ENCODE peak calls at places on chromosomes 16 and 17, in five cellular contexts. J is H9, S is hepatocyte, P is right lobe of liver, Z is A549. V is an unnamed sample.

GRCh38 chr16:3363793-3364192 is 8.1 kb downstream of the OR2C1 start:
- DNase-seq in J (no peak), S (no peak), P (no peak), Z (peak; percentile 37), V (no peak)

GRCh38 chr16:27314986-27315332 is 1.2 kb downstream of the IL4R start:
- DNase-seq in J (no peak), S (no peak), P (peak; percentile 55), Z (no peak), V (no peak)

GRCh38 chr17:62827722-62828498 is 19.8 kb upstream of the MARCHF10 start:
- DNase-seq in J (no peak), S (peak; percentile 20), P (no peak), Z (no peak), V (peak; percentile 34)

GRCh38 chr17:58187675-58188074 is 4.9 kb upstream of the EPX start:
- DNase-seq in J (no peak), S (no peak), P (no peak), Z (no peak), V (no peak)

GRCh38 chr17:42659079-42659931 is at the start of gene TUBG2:
- DNase-seq in J (peak; percentile 99), S (peak; percentile 95), P (peak; percentile 89), Z (peak; percentile 94), V (peak; percentile 85)

GRCh38 chr17:1776328-1776727 is 14.5 kb downstream of the SERPINF1 start:
- DNase-seq in J (no peak), S (no peak), P (no peak), Z (no peak), V (no peak)

GRCh38 chr17:28711723-28712036 is at the start of gene PROCA1:
- DNase-seq in J (no peak), S (peak; percentile 75), P (no peak), Z (no peak), V (no peak)

GRCh38 chr17:72661093-72661944 is 431.2 kb downstream of the SLC39A11 start:
- DNase-seq in J (no peak), S (peak; percentile 76), P (no peak), Z (no peak), V (no peak)

GRCh38 chr17:48856122-48856821 is 25.4 kb downstream of the CALCOCO2 start:
- DNase-seq in J (no peak), S (no peak), P (no peak), Z (no peak), V (no peak)

GRCh38 chr16:52535076-52535475 is 11.9 kb downstream of the TOX3 start:
- DNase-seq in J (no peak), S (no peak), P (no peak), Z (no peak), V (no peak)

GRCh38 chr17:63930951-63931575 is 1.1 kb downstream of the CD79B start:
- DNase-seq in J (peak; percentile 91), S (no peak), P (peak; percentile 73), Z (no peak), V (no peak)

GRCh38 chr17:72255481-72255880 is 134.7 kb downstream of the SOX9 start:
- DNase-seq in J (no peak), S (no peak), P (no peak), Z (no peak), V (peak; percentile 53)

GRCh38 chr17:20200016-20200788 is 191.0 kb downstream of the SPECC1 start:
- DNase-seq in J (no peak), S (no peak), P (no peak), Z (no peak), V (no peak)

GRCh38 chr17:4951486-4951885 is 567 bp downstream of the ENO3 start:
- DNase-seq in J (no peak), S (no peak), P (no peak), Z (no peak), V (no peak)

GRCh38 chr17:83079766-83080616 is 582 bp downstream of the METRNL start:
- DNase-seq in J (no peak), S (peak; percentile 60), P (no peak), Z (no peak), V (no peak)

GRCh38 chr16:77898671-77899211 is 110.4 kb downstream of the VAT1L start:
- DNase-seq in J (no peak), S (peak; percentile 14), P (no peak), Z (no peak), V (no peak)

DNA sequence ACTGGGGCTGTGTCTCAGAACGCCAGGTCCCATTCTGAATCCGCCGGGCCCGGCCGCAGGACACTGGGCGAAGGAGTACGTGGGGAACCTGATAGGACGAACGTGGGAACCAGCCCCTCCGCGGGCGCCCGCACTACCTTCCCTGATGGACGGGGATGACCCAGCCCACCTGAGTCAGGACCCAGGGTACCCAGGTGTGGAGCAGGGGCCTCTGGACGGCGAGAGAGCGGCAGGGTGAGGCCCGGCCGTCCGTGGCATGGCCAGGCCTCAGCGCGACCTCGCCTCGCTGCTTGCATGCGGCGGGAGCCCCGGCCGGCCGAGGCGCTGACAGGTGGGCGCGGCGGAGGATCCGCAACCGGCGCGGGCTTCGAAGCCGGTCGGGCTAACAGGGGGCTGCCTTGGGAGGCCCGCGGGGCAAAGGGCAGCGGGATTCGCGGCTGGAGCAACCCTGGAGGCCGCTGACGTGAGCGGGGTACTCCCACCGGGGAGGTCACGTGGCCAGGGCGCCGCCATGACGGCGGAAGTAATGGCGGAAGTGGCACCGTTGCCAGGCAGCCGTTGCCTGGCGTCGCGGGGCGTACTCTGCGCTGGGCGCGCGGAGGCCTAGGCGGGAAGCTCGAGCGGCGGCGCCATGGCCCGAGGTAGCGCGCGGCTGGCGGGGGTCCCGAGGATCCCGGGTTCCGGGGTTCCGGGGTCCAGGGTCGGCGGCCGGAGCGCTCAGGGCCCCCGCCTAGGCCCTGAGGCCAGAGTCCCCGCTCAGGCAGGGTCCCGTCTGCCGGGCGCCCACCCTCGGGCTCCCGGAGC is at the start of gene WDR90:
- DNase-seq in J (peak; percentile 93), S (peak; percentile 96), P (peak; percentile 97), Z (peak; percentile 94), V (peak; percentile 96)
- H3K4me1 ChIP-seq in J (no peaks in the 10 kb centered on the region), S (peaks cover 45% of the 10 kb centered on the region), P (no peaks in the 10 kb centered on the region), Z (peaks cover 43% of the 10 kb centered on the region), V (no peaks in the 10 kb centered on the region)

DNA sequence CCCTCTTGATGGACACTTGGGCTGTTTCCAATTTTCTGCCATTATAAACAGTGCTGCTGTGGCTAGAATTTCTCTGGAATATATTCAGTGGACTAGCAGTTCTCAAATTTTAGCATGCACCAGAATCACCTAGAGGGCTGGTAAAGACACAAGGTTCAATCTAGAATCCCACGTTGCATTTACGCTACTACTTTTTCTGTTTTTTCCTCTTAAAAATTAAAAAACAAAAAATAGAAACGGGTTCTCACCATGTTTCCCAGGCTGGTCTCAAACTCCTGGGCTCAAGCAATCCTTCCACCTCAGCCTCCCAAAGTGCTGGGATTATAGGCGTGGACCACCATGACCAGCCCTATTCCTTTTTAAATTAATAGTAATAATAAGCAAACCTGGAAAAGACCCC is 14.5 kb upstream of the PRM1 start:
- DNase-seq in J (no peak), S (no peak), P (no peak), Z (no peak), V (no peak)
- H3K4me1 ChIP-seq in J (peaks cover 5% of the 10 kb centered on the region), S (peaks cover 38% of the 10 kb centered on the region), P (no peaks in the 10 kb centered on the region), Z (no peaks in the 10 kb centered on the region), V (no peaks in the 10 kb centered on the region)

DNA sequence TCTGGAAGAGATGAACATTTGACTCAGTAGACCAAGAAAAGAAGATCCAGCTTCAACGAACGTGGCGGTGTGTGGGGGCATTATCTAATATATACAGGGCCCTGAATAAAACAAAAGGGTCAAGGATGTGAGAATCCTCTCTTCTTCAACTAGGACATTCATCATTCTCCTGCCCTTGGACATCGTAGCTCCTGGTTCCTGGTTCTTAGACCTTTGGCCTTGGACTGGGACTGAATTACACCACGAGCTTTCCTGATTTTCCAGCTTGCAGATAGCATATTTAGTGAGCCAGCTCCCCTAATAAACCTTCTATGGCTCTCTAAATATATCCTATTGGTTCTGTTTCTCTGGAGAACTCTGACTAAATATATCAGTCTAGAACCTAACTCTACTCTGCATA is 29.5 kb upstream of the HELZ start:
- DNase-seq in J (no peak), S (no peak), P (no peak), Z (no peak), V (no peak)
- H3K4me1 ChIP-seq in J (no peaks in the 10 kb centered on the region), S (no peaks in the 10 kb centered on the region), P (no peaks in the 10 kb centered on the region), Z (no peaks in the 10 kb centered on the region), V (no peaks in the 10 kb centered on the region)

DNA sequence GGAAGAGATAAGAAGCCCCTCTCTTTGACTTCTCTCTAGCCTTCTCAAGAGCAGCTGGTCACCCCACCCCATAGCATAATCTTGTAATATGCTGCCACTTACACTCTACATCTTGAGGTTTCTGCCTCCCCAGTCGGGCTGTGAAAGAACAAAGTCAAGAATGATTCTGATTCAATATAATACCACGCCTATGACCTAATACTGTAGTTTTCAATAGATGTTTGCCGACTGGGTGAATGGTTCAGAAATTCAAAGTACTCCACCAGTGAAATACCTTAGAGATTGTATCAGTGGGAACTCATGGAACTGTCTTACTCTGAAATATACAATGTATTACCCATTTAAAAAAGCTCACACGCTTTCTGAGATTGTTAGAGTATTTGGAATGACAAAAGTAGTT is 93.0 kb upstream of the ZFHX3 start:
- DNase-seq in J (no peak), S (no peak), P (no peak), Z (peak; percentile 14), V (no peak)
- H3K4me1 ChIP-seq in J (peaks cover 7% of the 10 kb centered on the region), S (no peaks in the 10 kb centered on the region), P (no peaks in the 10 kb centered on the region), Z (no peaks in the 10 kb centered on the region), V (peaks cover 8% of the 10 kb centered on the region)

GRCh38 chr17:38897671-38898290 is 27.6 kb upstream of the LASP1NB start:
- DNase-seq in J (no peak), S (no peak), P (no peak), Z (no peak), V (no peak)
- H3K4me1 ChIP-seq in J (no peaks in the 10 kb centered on the region), S (peaks cover 35% of the 10 kb centered on the region), P (peaks cover 27% of the 10 kb centered on the region), Z (peaks cover 76% of the 10 kb centered on the region), V (no peaks in the 10 kb centered on the region)